ENCODE peak calls at places on chromosome 1, in nine cellular contexts. Y, Z, D, G, H, V, A, N and Q are unnamed samples.

GRCh38 chr1:197989058-197989457 is 71.9 kb downstream of the LHX9 start:
- DNase-seq in Y (no peak), Z (no peak), D (no peak), G (no peak), H (no peak), V (peak), A (no peak), N (no peak), Q (no peak)

GRCh38 chr1:24756395-24756794 is 11.1 kb downstream of the CLIC4 start:
- DNase-seq in Y (no peak), Z (no peak), D (no peak), G (no peak), H (no peak), V (no peak), A (no peak), N (no peak), Q (no peak)

GRCh38 chr1:234726359-234726836 is 116.4 kb upstream of the IRF2BP2 start:
- DNase-seq in Y (no peak), Z (no peak), D (peak), G (peak), H (no peak), V (no peak), A (no peak), N (no peak), Q (no peak)

GRCh38 chr1:214901718-214902117 is 180.8 kb upstream of the KCNK2 start:
- DNase-seq in Y (no peak), Z (no peak), D (peak), G (no peak), H (no peak), V (no peak), A (no peak), N (no peak), Q (no peak)

GRCh38 chr1:240663160-240663879 is 51.4 kb upstream of the GREM2 start:
- DNase-seq in Y (no peak), Z (no peak), D (peak), G (no peak), H (peak), V (no peak), A (no peak), N (no peak), Q (no peak)

GRCh38 chr1:192609110-192610079 is 26.6 kb upstream of the RGS13 start:
- DNase-seq in Y (no peak), Z (peak), D (no peak), G (no peak), H (no peak), V (peak), A (peak), N (peak), Q (no peak)

GRCh38 chr1:230507671-230508407 is 81.7 kb upstream of the PGBD5 start:
- DNase-seq in Y (no peak), Z (no peak), D (peak), G (no peak), H (no peak), V (no peak), A (peak), N (no peak), Q (no peak)

GRCh38 chr1:198024782-198025181 is 107.6 kb downstream of the LHX9 start:
- DNase-seq in Y (no peak), Z (no peak), D (peak), G (no peak), H (no peak), V (no peak), A (no peak), N (no peak), Q (peak)

GRCh38 chr1:23044035-23044434 is 24.8 kb downstream of the KDM1A start:
- DNase-seq in Y (no peak), Z (no peak), D (peak), G (no peak), H (no peak), V (no peak), A (no peak), N (no peak), Q (no peak)

GRCh38 chr1:186304982-186305949 is 69.8 kb downstream of the TPR start:
- DNase-seq in Y (no peak), Z (no peak), D (peak), G (no peak), H (no peak), V (no peak), A (no peak), N (peak), Q (peak)

GRCh38 chr1:31795801-31796621 is 19.8 kb downstream of the SPOCD1 start:
- DNase-seq in Y (no peak), Z (no peak), D (no peak), G (no peak), H (no peak), V (peak), A (no peak), N (no peak), Q (peak)

GRCh38 chr1:243482237-243483022 is 226.6 kb downstream of the SDCCAG8 start:
- DNase-seq in Y (no peak), Z (no peak), D (peak), G (peak), H (no peak), V (no peak), A (no peak), N (no peak), Q (peak)

GRCh38 chr1:230047114-230047865 is 19.7 kb upstream of the GALNT2 start:
- DNase-seq in Y (no peak), Z (no peak), D (peak), G (peak), H (no peak), V (no peak), A (no peak), N (no peak), Q (no peak)

GRCh38 chr1:214220891-214221290 is 60.1 kb upstream of the SMYD2 start:
- DNase-seq in Y (no peak), Z (no peak), D (no peak), G (no peak), H (no peak), V (no peak), A (no peak), N (no peak), Q (no peak)

GRCh38 chr1:107061886-107062285 is 5.4 kb downstream of the PRMT6 start:
- DNase-seq in Y (no peak), Z (no peak), D (no peak), G (no peak), H (no peak), V (no peak), A (no peak), N (no peak), Q (no peak)

GRCh38 chr1:77134359-77134758 is 84.9 kb downstream of the PIGK start:
- DNase-seq in Y (no peak), Z (no peak), D (no peak), G (no peak), H (no peak), V (no peak), A (no peak), N (no peak), Q (no peak)

GRCh38 chr1:24181619-24182018 is 5.5 kb downstream of the IFNLR1 start:
- DNase-seq in Y (peak), Z (no peak), D (no peak), G (no peak), H (no peak), V (no peak), A (no peak), N (no peak), Q (no peak)

GRCh38 chr1:230288641-230289349 is 137.3 kb downstream of the PGBD5 start:
- DNase-seq in Y (no peak), Z (no peak), D (no peak), G (no peak), H (no peak), V (peak), A (no peak), N (no peak), Q (no peak)

GRCh38 chr1:226110249-226111108 is 48.0 kb downstream of the H3-3A start:
- DNase-seq in Y (peak), Z (peak), D (peak), G (peak), H (no peak), V (peak), A (peak), N (peak), Q (peak)

GRCh38 chr1:8547791-8548190 is 229.9 kb downstream of the SLC45A1 start:
- DNase-seq in Y (no peak), Z (no peak), D (no peak), G (no peak), H (no peak), V (no peak), A (no peak), N (no peak), Q (no peak)

GRCh38 chr1:225879521-225880209 is 2.5 kb downstream of the TMEM63A start:
- DNase-seq in Y (peak), Z (no peak), D (no peak), G (no peak), H (no peak), V (peak), A (peak), N (no peak), Q (peak)

GRCh38 chr1:89088597-89088996 is 23.6 kb upstream of the GBP1 start:
- DNase-seq in Y (no peak), Z (no peak), D (no peak), G (no peak), H (no peak), V (no peak), A (no peak), N (no peak), Q (peak)

GRCh38 chr1:89087241-89087640 is 22.2 kb upstream of the GBP1 start:
- DNase-seq in Y (no peak), Z (no peak), D (no peak), G (no peak), H (no peak), V (no peak), A (no peak), N (no peak), Q (no peak)

GRCh38 chr1:89089962-89090361 is 25.0 kb upstream of the GBP1 start:
- DNase-seq in Y (no peak), Z (no peak), D (no peak), G (no peak), H (no peak), V (no peak), A (no peak), N (no peak), Q (no peak)

GRCh38 chr1:89081005-89081404 is 16.0 kb upstream of the GBP1 start:
- DNase-seq in Y (no peak), Z (no peak), D (no peak), G (no peak), H (no peak), V (no peak), A (no peak), N (peak), Q (no peak)

GRCh38 chr1:89085781-89086180 is 20.8 kb upstream of the GBP1 start:
- DNase-seq in Y (no peak), Z (peak), D (no peak), G (no peak), H (no peak), V (no peak), A (peak), N (peak), Q (no peak)
- TF ChIP-seq CTCF in Y (no peak), Z (peak), D (peak), G (no peak), H (peak), V (peak), A (peak), N (no peak), Q (no peak)

DNA sequence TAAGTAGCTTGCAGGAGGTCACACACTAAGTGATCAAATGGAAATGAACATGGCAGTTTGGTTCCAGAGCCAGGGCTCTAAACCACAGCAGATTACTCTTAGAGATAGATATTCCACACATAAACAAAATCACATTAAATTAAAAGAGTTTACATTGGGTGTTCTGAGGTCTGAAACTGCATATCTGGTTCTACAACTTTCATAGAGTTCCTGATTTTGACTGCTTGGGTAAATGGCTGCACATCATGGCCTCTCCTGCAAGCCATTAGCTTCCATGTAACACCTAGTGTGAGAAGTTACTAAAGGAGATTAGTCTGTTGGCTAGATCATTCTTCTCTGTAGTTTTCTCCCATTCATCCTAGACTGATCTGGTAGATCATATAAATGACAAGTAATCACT is 12.8 kb upstream of the XCL2 start:
- DNase-seq in Y (no peak), Z (no peak), D (no peak), G (no peak), H (no peak), V (no peak), A (no peak), N (no peak), Q (no peak)
- TF ChIP-seq CTCF in Y (no peak), Z (no peak), D (no peak), G (no peak), H (no peak), V (no peak), A (no peak), N (no peak), Q (no peak)

DNA sequence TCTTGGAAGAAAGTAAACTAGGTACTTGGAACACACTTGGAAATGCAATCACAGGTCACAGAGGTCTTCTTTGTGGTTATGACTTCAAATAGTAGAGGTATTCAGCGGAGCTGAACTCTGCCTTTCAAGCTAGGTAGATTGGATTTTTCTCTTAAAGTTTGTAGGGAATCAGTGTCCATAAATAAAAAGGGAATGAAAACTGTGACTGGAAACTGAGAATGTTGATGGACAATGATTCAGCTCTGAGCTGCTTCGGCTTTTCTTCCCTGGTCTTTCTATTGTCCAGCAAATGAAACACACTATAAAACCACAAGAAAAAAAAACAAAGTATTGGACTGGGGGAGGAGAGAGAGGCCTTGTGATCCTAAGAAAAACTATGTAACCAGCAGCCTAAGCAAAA is 11.1 kb downstream of the TNNI3K start:
- DNase-seq in Y (no peak), Z (no peak), D (no peak), G (no peak), H (no peak), V (no peak), A (no peak), N (no peak), Q (no peak)
- TF ChIP-seq CTCF in Y (no peak), Z (no peak), D (no peak), G (no peak), H (no peak), V (no peak), A (no peak), N (no peak), Q (no peak)

GRCh38 chr1:173508541-173508940 is 31.4 kb downstream of the PRDX6 start:
- DNase-seq in Y (no peak), Z (no peak), D (no peak), G (no peak), H (no peak), V (no peak), A (no peak), N (no peak), Q (no peak)

GRCh38 chr1:173507205-173507846 is 30.2 kb downstream of the PRDX6 start:
- DNase-seq in Y (no peak), Z (no peak), D (peak), G (peak), H (peak), V (no peak), A (no peak), N (no peak), Q (peak)

GRCh38 chr1:173507847-173508209 is 30.7 kb downstream of the PRDX6 start:
- DNase-seq in Y (no peak), Z (no peak), D (no peak), G (no peak), H (no peak), V (no peak), A (no peak), N (no peak), Q (no peak)

GRCh38 chr1:173505401-173505800 is 28.3 kb downstream of the PRDX6 start:
- DNase-seq in Y (no peak), Z (no peak), D (no peak), G (no peak), H (no peak), V (no peak), A (no peak), N (no peak), Q (no peak)

GRCh38 chr1:173506437-173506836 is 29.3 kb downstream of the PRDX6 start:
- DNase-seq in Y (peak), Z (no peak), D (no peak), G (no peak), H (no peak), V (no peak), A (peak), N (no peak), Q (peak)
- TF ChIP-seq CTCF in Y (peak), Z (no peak), D (no peak), G (no peak), H (no peak), V (no peak), A (peak), N (no peak), Q (no peak)

GRCh38 chr1:212284744-212285684 is at the start of gene PPP2R5A:
- DNase-seq in Y (peak), Z (peak), D (peak), G (peak), H (peak), V (peak), A (peak), N (peak), Q (peak)
- TF ChIP-seq CTCF in Y (peak), Z (peak), D (peak), G (no peak), H (peak), V (peak), A (no peak), N (peak), Q (peak)

DNA sequence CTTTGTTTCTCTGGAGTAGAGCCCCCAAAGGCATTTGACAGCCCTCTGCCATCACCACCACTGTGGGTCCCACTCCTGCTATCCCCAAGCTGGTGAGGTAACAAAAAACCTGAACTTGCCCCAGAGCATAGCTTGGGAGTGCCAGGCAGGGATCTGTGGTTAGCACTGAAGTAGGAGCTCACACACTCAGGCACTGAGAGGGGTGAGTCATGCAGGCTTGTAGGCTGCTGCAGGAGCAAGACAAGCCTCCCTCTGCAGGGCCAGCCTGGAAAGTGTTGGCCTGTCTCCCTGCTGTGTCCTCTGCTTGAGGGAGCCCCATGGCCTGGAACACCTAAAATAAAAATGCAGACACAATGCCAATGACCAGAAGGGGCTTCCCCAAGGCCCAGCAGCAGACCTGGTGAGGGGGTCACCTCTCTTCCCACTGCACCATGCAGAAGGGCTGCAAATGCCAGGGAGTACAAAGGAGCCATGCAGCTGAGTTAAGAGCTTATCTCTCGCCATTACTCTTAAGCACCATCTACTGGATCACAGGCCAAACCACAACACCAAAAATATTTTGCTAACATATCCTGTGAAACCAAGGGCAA is 108.9 kb upstream of the POGK start:
- DNase-seq in Y (no peak), Z (no peak), D (no peak), G (no peak), H (no peak), V (no peak), A (no peak), N (no peak), Q (no peak)
- TF ChIP-seq CTCF in Y (no peak), Z (no peak), D (no peak), G (no peak), H (no peak), V (no peak), A (no peak), N (no peak), Q (no peak)